ENCODE peak calls at places on chromosomes 16 and 17, in five cellular contexts. M is CD8-positive, alpha-beta memory T cell; H is foreskin keratinocyte; C is brain microvascular endothelial cell; U is WERI-Rb-1. R is an unnamed sample.
A peak's percentile ranks its signal among the peaks of the same experiment; 100 is the strongest.

GRCh38 chr17:75105269-75106080 is 4.3 kb upstream of the ARMC7 start:
- DNase-seq in C (peak; percentile 22), U (peak; percentile 91), H (no peak), M (no peak), R (peak; percentile 60)

GRCh38 chr17:82458885-82459424 is 414 bp downstream of the NARF start:
- DNase-seq in M (peak; percentile 33), C (peak; percentile 30), H (no peak), U (no peak), R (peak; percentile 31)

GRCh38 chr17:51427259-51428255 is 167.2 kb downstream of the UTP18 start:
- DNase-seq in M (peak; percentile 48), U (no peak), H (no peak), C (no peak), R (no peak)

GRCh38 chr16:11130978-11131665 is 124.9 kb downstream of the SOCS1 start:
- DNase-seq in H (no peak), U (no peak), M (no peak), C (no peak), R (no peak)

GRCh38 chr17:62854026-62854425 is 45.9 kb upstream of the MARCHF10 start:
- DNase-seq in C (no peak), U (no peak), H (no peak), M (no peak), R (no peak)

GRCh38 chr16:67842509-67843342 is 606 bp downstream of the THAP11 start:
- DNase-seq in U (peak; percentile 54), C (peak; percentile 41), H (no peak), M (peak; percentile 50), R (peak; percentile 66)

GRCh38 chr16:7304932-7305331 is 27.7 kb upstream of the RBFOX1 start:
- DNase-seq in H (no peak), U (no peak), M (no peak), C (no peak), R (no peak)

GRCh38 chr17:32267690-32268205 is 2.1 kb downstream of the RHBDL3 start:
- DNase-seq in H (no peak), C (no peak), M (no peak), U (peak; percentile 35), R (no peak)

GRCh38 chr17:77861981-77862645 is 96.4 kb upstream of the TNRC6C start:
- DNase-seq in H (no peak), U (no peak), C (no peak), M (no peak), R (no peak)

GRCh38 chr16:88967800-88968588 is 9.0 kb downstream of the CBFA2T3 start:
- DNase-seq in U (no peak), C (no peak), M (no peak), H (no peak), R (no peak)
- H3K27me3 ChIP-seq in U (no peaks in the 10 kb centered on the region), C (peaks cover 56% of the 10 kb centered on the region), M (no peaks in the 10 kb centered on the region), H (peaks cover 26% of the 10 kb centered on the region), R (no peaks in the 10 kb centered on the region)

GRCh38 chr17:13864551-13864950 is 204.8 kb upstream of the COX10 start:
- DNase-seq in M (no peak), H (no peak), U (no peak), C (no peak), R (no peak)

GRCh38 chr17:13871261-13871660 is 198.0 kb upstream of the COX10 start:
- DNase-seq in U (no peak), M (no peak), H (no peak), C (no peak), R (no peak)

GRCh38 chr17:13865650-13866049 is 203.7 kb upstream of the COX10 start:
- DNase-seq in M (no peak), U (no peak), C (no peak), H (no peak), R (no peak)

GRCh38 chr17:13874134-13874533 is 195.2 kb upstream of the COX10 start:
- DNase-seq in U (no peak), M (no peak), C (no peak), H (no peak), R (no peak)

GRCh38 chr17:13869301-13869700 is 200.0 kb upstream of the COX10 start:
- DNase-seq in C (peak; percentile 8), H (no peak), U (no peak), M (no peak), R (no peak)
- H3K27me3 ChIP-seq in C (no peaks in the 10 kb centered on the region), H (no peaks in the 10 kb centered on the region), U (no peaks in the 10 kb centered on the region), M (no peaks in the 10 kb centered on the region), R (no peaks in the 10 kb centered on the region)

DNA sequence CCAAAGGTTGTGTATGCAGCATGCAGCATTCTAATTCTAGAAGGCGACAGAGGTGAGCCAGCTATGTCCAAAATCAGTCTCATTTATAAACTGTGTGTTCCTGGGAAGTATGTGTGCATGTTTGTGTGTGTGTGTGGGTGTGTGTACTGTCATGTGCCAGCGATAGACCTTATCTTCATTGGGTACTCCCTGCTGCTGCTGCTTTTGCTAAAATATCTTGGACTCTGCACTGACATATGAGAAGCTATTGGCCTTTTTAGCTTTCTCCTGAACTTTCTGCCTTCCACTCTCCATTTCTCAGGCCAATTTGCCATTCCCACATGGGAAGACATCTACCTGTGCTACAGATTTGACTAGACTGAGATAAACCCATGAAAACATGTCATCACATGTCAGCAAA is 2.0 kb upstream of the LPO start:
- DNase-seq in C (no peak), M (no peak), U (no peak), H (no peak), R (no peak)
- H3K27me3 ChIP-seq in C (peaks cover 9% of the 10 kb centered on the region), M (no peaks in the 10 kb centered on the region), U (no peaks in the 10 kb centered on the region), H (peaks cover 77% of the 10 kb centered on the region), R (peaks cover 78% of the 10 kb centered on the region)

GRCh38 chr17:49494399-49494798 is 694 bp upstream of the NGFR start:
- DNase-seq in U (no peak), M (no peak), H (no peak), C (no peak), R (no peak)

GRCh38 chr17:49495842-49496182 is 719 bp downstream of the NGFR start:
- DNase-seq in M (no peak), C (no peak), U (no peak), H (no peak), R (no peak)

GRCh38 chr17:49496183-49496865 is 1.2 kb downstream of the NGFR start:
- DNase-seq in M (peak; percentile 78), H (no peak), C (no peak), U (peak; percentile 85), R (peak; percentile 89)

GRCh38 chr17:49496866-49497146 is 1.7 kb downstream of the NGFR start:
- DNase-seq in C (no peak), U (no peak), H (no peak), M (no peak), R (no peak)

GRCh38 chr17:49494937-49495841 is at the start of gene NGFR:
- DNase-seq in M (peak; percentile 52), U (peak; percentile 65), H (no peak), C (no peak), R (peak; percentile 38)
- H3K27me3 ChIP-seq in M (peaks cover 33% of the 10 kb centered on the region), U (peaks cover 21% of the 10 kb centered on the region), H (peaks cover 54% of the 10 kb centered on the region), C (peaks cover 44% of the 10 kb centered on the region), R (peaks cover 51% of the 10 kb centered on the region)

DNA sequence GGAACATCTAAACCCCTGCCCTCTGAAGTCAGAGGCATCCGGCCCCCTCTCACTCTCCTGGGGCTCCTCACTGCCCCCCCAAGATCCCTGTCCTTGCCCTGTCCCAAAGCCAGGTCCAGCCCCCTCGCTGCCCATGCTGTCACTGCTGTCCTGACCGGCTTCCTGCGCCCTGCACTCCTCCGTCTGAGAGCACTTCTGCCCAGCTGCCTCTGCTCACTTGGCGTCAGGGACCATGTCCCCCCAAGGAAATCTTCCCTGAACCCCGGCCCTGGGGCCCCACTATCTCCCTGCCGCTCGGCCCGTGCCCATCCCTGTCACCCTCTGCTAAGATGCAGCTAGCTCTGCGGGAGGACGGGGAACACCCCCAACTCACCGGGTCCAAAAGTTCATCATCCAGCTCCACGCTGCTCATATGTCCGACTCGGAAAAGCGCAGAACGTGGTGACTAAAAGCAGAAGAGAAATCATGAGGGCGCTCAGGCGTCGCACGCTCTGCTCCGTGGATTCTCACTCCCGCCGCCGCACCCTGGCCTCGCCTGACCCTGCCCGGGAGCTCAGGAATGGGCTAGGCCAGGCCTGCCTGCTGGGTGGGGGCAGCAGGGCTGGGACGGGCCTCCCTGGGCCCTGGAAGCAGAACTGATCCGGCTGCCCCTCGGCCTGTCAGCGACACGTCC is 9.8 kb downstream of the CLCN7 start:
- DNase-seq in U (no peak), C (no peak), H (no peak), M (no peak), R (no peak)
- H3K27me3 ChIP-seq in U (no peaks in the 10 kb centered on the region), C (no peaks in the 10 kb centered on the region), H (no peaks in the 10 kb centered on the region), M (no peaks in the 10 kb centered on the region), R (no peaks in the 10 kb centered on the region)

DNA sequence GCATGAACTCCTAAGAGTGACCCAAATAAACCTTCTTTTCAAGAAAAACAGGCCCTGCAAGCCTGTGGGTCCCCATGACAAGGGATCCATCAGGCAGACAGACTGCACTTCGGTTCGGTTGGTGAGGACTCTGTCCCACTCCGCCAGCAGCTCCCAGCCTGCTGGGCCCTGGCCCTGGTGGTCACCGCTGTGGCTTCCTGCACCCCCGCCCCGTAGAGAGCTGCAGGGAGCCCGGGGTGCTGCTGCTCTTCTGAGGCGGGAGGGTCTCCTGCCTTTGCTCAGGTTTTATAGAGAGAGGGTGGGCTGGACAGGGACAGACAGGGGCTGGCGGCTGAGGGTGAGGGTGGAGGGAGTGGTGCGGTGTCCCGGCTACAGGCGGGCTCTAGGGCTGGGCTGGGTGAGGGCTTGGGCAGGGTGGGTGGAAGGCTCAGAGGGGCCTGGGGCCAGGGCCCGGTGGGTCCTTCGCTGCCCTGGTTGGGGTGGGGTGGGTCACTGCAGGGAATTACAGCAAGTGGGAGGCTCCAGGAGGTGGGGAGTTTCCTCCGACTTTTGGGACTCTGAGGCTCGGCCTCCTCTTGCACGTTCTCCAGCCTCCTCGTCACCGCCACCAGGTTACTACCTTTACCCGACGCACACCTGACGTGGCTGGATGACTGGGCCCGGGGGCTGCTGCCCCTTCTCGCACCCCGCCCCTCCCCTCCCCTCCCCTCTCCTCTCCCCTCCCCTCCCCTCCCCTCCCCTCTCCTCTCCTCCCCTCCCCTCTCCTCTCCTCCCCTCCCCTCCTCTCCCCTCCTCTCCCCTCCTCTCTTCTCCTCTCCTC is 90.2 kb upstream of the CBX4 start:
- DNase-seq in C (no peak), M (no peak), U (no peak), H (no peak), R (no peak)
- H3K27me3 ChIP-seq in C (peaks cover 27% of the 10 kb centered on the region), M (peaks cover 27% of the 10 kb centered on the region), U (no peaks in the 10 kb centered on the region), H (peaks cover 58% of the 10 kb centered on the region), R (peaks cover 35% of the 10 kb centered on the region)

R was measured in cardiac muscle cell.